ENCODE peak calls at places on chromosomes 4 and X, in five cellular contexts. D is pancreas, U is ovary, S is IMR-90, V is AG10803. Z is an unnamed sample.

GRCh38 chr4:148850257-148850995 is 408.2 kb upstream of the NR3C2 start:
- DNase-seq in D (no peak), U (no peak), S (no peak), V (no peak), Z (no peak)

GRCh38 chr4:75137302-75137701 is 204.4 kb downstream of the PARM1 start:
- DNase-seq in D (no peak), U (no peak), S (no peak), V (no peak), Z (no peak)

GRCh38 chrX:108737754-108738153 is 1.4 kb upstream of the IRS4 start:
- DNase-seq in D (no peak), U (no peak), S (no peak), V (no peak), Z (no peak)

GRCh38 chrX:129015381-129015780 is 507.9 kb downstream of the SMARCA1 start:
- DNase-seq in D (no peak), U (no peak), S (no peak), V (no peak), Z (no peak)

GRCh38 chr4:153447175-153447887 is 18.8 kb upstream of the TMEM131L start:
- DNase-seq in D (no peak), U (no peak), S (peak), V (peak), Z (no peak)

GRCh38 chr4:115671581-115671980 is 558.2 kb upstream of the NDST4 start:
- DNase-seq in D (no peak), U (no peak), S (no peak), V (no peak), Z (no peak)

GRCh38 chr4:1496116-1496642 is 89.9 kb upstream of the NKX1-1 start:
- DNase-seq in D (peak), U (no peak), S (no peak), V (no peak), Z (no peak)

GRCh38 chrX:22950278-22951266 is 49.2 kb upstream of the DDX53 start:
- DNase-seq in D (no peak), U (peak), S (peak), V (peak), Z (no peak)

GRCh38 chr4:10664408-10664807 is 20.2 kb downstream of the CLNK start:
- DNase-seq in D (no peak), U (no peak), S (peak), V (peak), Z (no peak)

GRCh38 chrX:13994681-13995080 is 35.0 kb downstream of the GEMIN8 start:
- DNase-seq in D (no peak), U (no peak), S (no peak), V (no peak), Z (no peak)

GRCh38 chrX:47513697-47514085 is 30.7 kb upstream of the ZNF41 start:
- DNase-seq in D (no peak), U (no peak), S (no peak), V (no peak), Z (no peak)

GRCh38 chr4:126209117-126209516 is 894.4 kb downstream of the FAT4 start:
- DNase-seq in D (no peak), U (no peak), S (peak), V (peak), Z (no peak)

GRCh38 chrX:64176876-64177275 is 28.6 kb downstream of the AMER1 start:
- DNase-seq in D (no peak), U (no peak), S (no peak), V (peak), Z (no peak)

DNA sequence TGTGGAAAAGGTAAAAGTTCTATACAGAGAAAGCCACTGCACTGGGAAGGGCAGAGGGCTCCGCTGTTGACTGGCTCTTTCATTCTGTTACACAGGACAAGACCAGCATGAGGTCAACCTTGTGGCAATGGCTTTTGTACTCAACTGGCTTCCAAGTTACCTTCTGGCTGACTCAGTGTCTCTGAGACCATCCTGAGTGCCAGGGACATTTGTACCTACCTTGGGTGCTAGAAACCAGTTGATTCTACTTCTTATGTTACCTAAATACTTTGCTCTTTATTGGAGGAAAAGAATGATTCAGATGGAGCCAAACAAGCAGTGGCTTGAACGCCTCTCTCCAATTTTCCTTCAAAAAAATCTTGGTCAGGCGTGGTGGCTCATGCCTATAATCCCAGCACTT is 123.2 kb downstream of the RBM47 start:
- DNase-seq in D (no peak), U (no peak), S (no peak), V (no peak), Z (no peak)
- H3K4me3 ChIP-seq in D (no peak), U (no peak), S (no peak), V (no peak), Z (no peak)

GRCh38 chr4:141375855-141376254 is 155.2 kb downstream of the ZNF330 start:
- DNase-seq in D (no peak), U (no peak), S (peak), V (peak), Z (no peak)
- TF ChIP-seq CTCF in D (no peak), U (no peak), S (peak), V (peak), Z (peak)

GRCh38 chr4:2873329-2873728 is 29.7 kb downstream of the ADD1 start:
- DNase-seq in D (no peak), U (no peak), S (no peak), V (no peak), Z (no peak)
- H3K4me3 ChIP-seq in D (no peak), U (no peak), S (no peak), V (no peak), Z (no peak)

DNA sequence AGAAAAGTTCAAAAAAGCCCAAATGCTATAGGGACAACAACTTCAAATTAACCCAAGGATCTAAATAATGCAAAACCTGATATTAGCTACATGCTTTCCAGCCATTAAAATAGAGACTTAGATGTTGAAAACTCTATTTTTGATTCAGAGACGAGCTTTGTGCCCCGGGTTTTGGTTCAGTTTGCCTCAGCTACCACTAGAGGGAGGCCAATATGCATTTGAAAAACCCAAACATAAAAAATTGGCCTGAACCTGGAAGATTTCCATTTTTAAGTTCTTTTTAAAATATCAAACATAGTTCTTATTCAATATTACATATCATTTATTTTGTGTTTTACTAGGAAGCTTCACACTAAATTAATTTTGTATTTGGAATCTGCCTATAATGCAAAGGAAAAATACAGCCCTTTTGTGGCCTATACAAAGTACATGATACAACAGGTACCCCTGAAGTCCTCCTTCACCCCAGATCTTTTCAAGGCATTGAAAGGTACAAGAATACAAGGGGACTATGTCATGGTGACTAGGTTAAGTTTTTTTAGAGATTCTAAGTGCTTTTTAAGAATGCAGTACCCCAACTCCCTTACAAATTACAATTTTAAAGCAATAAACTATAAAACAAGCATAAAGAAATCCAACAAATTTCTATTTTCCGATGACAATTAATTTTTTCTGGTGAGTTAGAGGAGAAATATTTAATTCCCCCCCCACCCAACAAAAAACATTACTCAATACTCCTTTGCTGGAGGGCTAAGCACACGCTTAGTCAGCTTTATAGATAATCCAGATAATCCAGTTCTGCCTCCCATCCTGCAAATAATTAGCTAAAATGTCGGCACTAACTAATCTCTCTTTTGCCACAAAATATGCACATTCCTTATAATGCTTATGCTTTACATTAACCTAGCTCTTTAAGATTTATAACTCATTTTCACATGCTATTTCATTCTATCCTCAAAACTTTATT is 97.7 kb upstream of the PTPN13 start:
- DNase-seq in D (no peak), U (peak), S (peak), V (peak), Z (no peak)
- TF ChIP-seq CTCF in D (peak), U (peak), S (peak), V (peak), Z (peak)

Z was measured in GM12864.